ENCODE peak calls at places on chromosomes 7 and 10, in four cellular contexts. S is body of pancreas, R is foreskin fibroblast, F is retinal pigment epithelial cell. I is an unnamed sample.

GRCh38 chr7:127107601-127108007 is 145.1 kb downstream of the GRM8 start:
- DNase-seq in F (peak), S (peak), R (peak), I (peak)

GRCh38 chr10:6351540-6351939 is 148.8 kb downstream of the PFKFB3 start:
- DNase-seq in F (no peak), R (no peak), S (no peak), I (no peak)

GRCh38 chr10:121076760-121077159 is 225.6 kb downstream of the WDR11 start:
- DNase-seq in F (no peak), R (no peak), S (no peak), I (no peak)

GRCh38 chr10:130747359-130747758 is 564.2 kb downstream of the TCERG1L start:
- DNase-seq in S (no peak), F (no peak), R (no peak), I (no peak)

GRCh38 chr7:100483728-100484635 is at the start of gene NYAP1:
- DNase-seq in R (peak), F (no peak), S (peak), I (peak)

GRCh38 chr7:130141161-130141857 is 63.9 kb downstream of the TMEM209 start:
- DNase-seq in F (peak), R (peak), S (peak), I (peak)

GRCh38 chr7:47266131-47266706 is 315.7 kb downstream of the TNS3 start:
- DNase-seq in R (peak), F (no peak), S (peak), I (peak)

GRCh38 chr10:11563936-11564335 is 47.5 kb downstream of the USP6NL start:
- DNase-seq in F (no peak), S (no peak), R (no peak), I (no peak)

GRCh38 chr10:75763652-75764051 is 332.2 kb downstream of the LRMDA start:
- DNase-seq in R (no peak), S (no peak), F (no peak), I (no peak)

GRCh38 chr10:21052072-21052708 is 155.1 kb upstream of the NEBL start:
- DNase-seq in R (no peak), S (no peak), F (no peak), I (no peak)

GRCh38 chr7:6480323-6480660 is 32.5 kb upstream of the DAGLB start:
- DNase-seq in R (no peak), F (no peak), S (no peak), I (no peak)

GRCh38 chr7:155198901-155199845 is 98.5 kb upstream of the INSIG1 start:
- DNase-seq in R (peak), F (no peak), S (no peak), I (peak)

GRCh38 chr10:52616420-52616764 is 156.2 kb downstream of the MBL2 start:
- DNase-seq in S (no peak), F (no peak), R (no peak), I (no peak)

GRCh38 chr10:118062798-118063238 is 16.1 kb upstream of the RAB11FIP2 start:
- DNase-seq in S (peak), F (no peak), R (no peak), I (no peak)

GRCh38 chr7:51067757-51068156 is 248.9 kb downstream of the COBL start:
- DNase-seq in S (peak), R (peak), F (peak), I (peak)

GRCh38 chr7:40760293-40760964 is 625.6 kb downstream of the SUGCT start:
- DNase-seq in R (no peak), F (no peak), S (no peak), I (peak)